ENCODE peak calls at places on chromosomes 11 and 22, in ten cellular contexts. N, R, U, P, K, D, S, Z, M and T are unnamed samples.

GRCh38 chr11:121762820-121763219 is 310.1 kb upstream of the SORL1-AS1 start:
- DNase-seq in S (no peak), P (no peak), M (no peak), D (no peak), Z (no peak), U (no peak), N (peak), K (peak), R (no peak), T (peak)

GRCh38 chr11:107018902-107019493 is 722 bp upstream of the GUCY1A2 start:
- DNase-seq in P (no peak), D (peak), Z (peak), U (peak), R (peak), N (peak), M (peak), K (peak), S (no peak), T (peak)

GRCh38 chr11:64598106-64598796 is 7.2 kb downstream of the SLC22A12 start:
- DNase-seq in U (no peak), K (peak), M (no peak), P (no peak), D (no peak), Z (no peak), N (no peak), S (no peak), R (peak), T (no peak)

GRCh38 chr11:61124574-61125309 is 22.5 kb downstream of the CD5 start:
- DNase-seq in S (no peak), K (no peak), R (no peak), D (no peak), U (no peak), M (no peak), P (no peak), N (no peak), Z (no peak), T (no peak)

GRCh38 chr22:50704510-50705218 is 32.0 kb downstream of the SHANK3 start:
- DNase-seq in D (no peak), R (peak), K (peak), P (no peak), N (no peak), S (no peak), U (no peak), M (no peak), Z (no peak), T (no peak)

GRCh38 chr11:2669926-2670469 is 29.8 kb downstream of the KCNQ1OT1 start:
- DNase-seq in S (no peak), D (no peak), M (no peak), K (no peak), Z (no peak), U (no peak), P (no peak), R (no peak), N (no peak), T (no peak)

GRCh38 chr22:47166446-47167016 is 404.1 kb downstream of the TBC1D22A start:
- DNase-seq in S (no peak), M (no peak), P (no peak), N (no peak), D (no peak), U (no peak), Z (no peak), R (peak), K (peak), T (no peak)

GRCh38 chr11:47204633-47204989 is 10.2 kb upstream of the DDB2 start:
- DNase-seq in Z (no peak), S (no peak), M (peak), P (no peak), K (no peak), R (no peak), U (no peak), D (no peak), N (peak), T (peak)

GRCh38 chr22:38718414-38718813 is 12.7 kb downstream of the GTPBP1 start:
- DNase-seq in D (no peak), R (peak), S (no peak), Z (no peak), U (peak), M (no peak), P (no peak), N (peak), K (peak), T (peak)

GRCh38 chr11:16787035-16787744 is 48.7 kb downstream of the C11orf58 start:
- DNase-seq in M (no peak), Z (no peak), N (peak), S (no peak), R (no peak), D (no peak), P (no peak), K (no peak), U (no peak), T (no peak)

GRCh38 chr11:69500285-69501120 is 19.0 kb downstream of the LINC01488 start:
- DNase-seq in Z (no peak), M (no peak), S (no peak), D (no peak), N (no peak), R (peak), U (no peak), K (peak), P (no peak), T (no peak)

GRCh38 chr11:121889168-121889567 is 226.8 kb downstream of the BLID start:
- DNase-seq in S (no peak), K (peak), U (no peak), D (no peak), Z (no peak), M (no peak), N (no peak), P (no peak), R (no peak), T (no peak)

GRCh38 chr11:87223816-87224215 is 186.1 kb downstream of the TMEM135 start:
- DNase-seq in U (no peak), Z (no peak), S (peak), N (peak), P (no peak), K (no peak), M (no peak), D (no peak), R (no peak), T (no peak)

GRCh38 chr11:133835258-133836075 is 9.8 kb downstream of the SPATA19 start:
- DNase-seq in R (no peak), D (peak), Z (peak), N (peak), K (no peak), U (peak), P (peak), S (no peak), M (peak), T (peak)